ENCODE peak calls at places on chromosome 9, in ten cellular contexts. One of them, this sample, is unnamed.

GRCh38 chr9:36834736-36835135 is 199.3 kb downstream of the PAX5 start:
- DNase-seq in ELR: no peak
- DNase-seq in activated CD4-positive, alpha-beta T cell treated with anti-CD3 and anti-CD28 coated beads, Interleukin-2, amount 10 ng/mL, durations not matched to agents 7 days and 5 days: no peak
- DNase-seq in KG1: no peak
- DNase-seq in stimulated activated CD8-positive, alpha-beta memory T cell treated with anti-CD3 and anti-CD28 coated beads, Interleukin-2, amount 100 ng/mL, for 1 hour: no peak
- DNase-seq in astrocyte of the cerebellum: no peak
- DNase-seq in adrenal gland: no peak
- DNase-seq in mammary epithelial cell: no peak
- DNase-seq in cardiac muscle cell: no peak
- DNase-seq in C1 segment of cervical spinal cord: no peak
- DNase-seq in this sample: no peak

GRCh38 chr9:123375725-123376132 is 19.7 kb downstream of the CRB2 start:
- DNase-seq in mammary epithelial cell: no peak
- DNase-seq in KG1: no peak
- DNase-seq in adrenal gland: no peak
- DNase-seq in C1 segment of cervical spinal cord: no peak
- DNase-seq in astrocyte of the cerebellum: peak
- DNase-seq in cardiac muscle cell: no peak
- DNase-seq in ELR: peak
- DNase-seq in activated CD4-positive, alpha-beta T cell treated with anti-CD3 and anti-CD28 coated beads, Interleukin-2, amount 10 ng/mL, durations not matched to agents 7 days and 5 days: no peak
- DNase-seq in stimulated activated CD8-positive, alpha-beta memory T cell treated with anti-CD3 and anti-CD28 coated beads, Interleukin-2, amount 100 ng/mL, for 1 hour: no peak
- DNase-seq in this sample: no peak

GRCh38 chr9:32378993-32379729 is 5.3 kb upstream of the ACO1 start:
- DNase-seq in stimulated activated CD8-positive, alpha-beta memory T cell treated with anti-CD3 and anti-CD28 coated beads, Interleukin-2, amount 100 ng/mL, for 1 hour: no peak
- DNase-seq in cardiac muscle cell: peak
- DNase-seq in C1 segment of cervical spinal cord: no peak
- DNase-seq in astrocyte of the cerebellum: peak
- DNase-seq in ELR: peak
- DNase-seq in adrenal gland: peak
- DNase-seq in mammary epithelial cell: peak
- DNase-seq in KG1: peak
- DNase-seq in activated CD4-positive, alpha-beta T cell treated with anti-CD3 and anti-CD28 coated beads, Interleukin-2, amount 10 ng/mL, durations not matched to agents 7 days and 5 days: peak
- DNase-seq in this sample: no peak

GRCh38 chr9:19186240-19186639 is 44.3 kb upstream of the DENND4C start:
- DNase-seq in KG1: no peak
- DNase-seq in ELR: no peak
- DNase-seq in adrenal gland: no peak
- DNase-seq in stimulated activated CD8-positive, alpha-beta memory T cell treated with anti-CD3 and anti-CD28 coated beads, Interleukin-2, amount 100 ng/mL, for 1 hour: no peak
- DNase-seq in activated CD4-positive, alpha-beta T cell treated with anti-CD3 and anti-CD28 coated beads, Interleukin-2, amount 10 ng/mL, durations not matched to agents 7 days and 5 days: no peak
- DNase-seq in mammary epithelial cell: peak
- DNase-seq in C1 segment of cervical spinal cord: no peak
- DNase-seq in astrocyte of the cerebellum: no peak
- DNase-seq in cardiac muscle cell: no peak
- DNase-seq in this sample: no peak

GRCh38 chr9:114273461-114273881 is 49.4 kb upstream of the ORM1 start:
- DNase-seq in cardiac muscle cell: no peak
- DNase-seq in activated CD4-positive, alpha-beta T cell treated with anti-CD3 and anti-CD28 coated beads, Interleukin-2, amount 10 ng/mL, durations not matched to agents 7 days and 5 days: no peak
- DNase-seq in astrocyte of the cerebellum: no peak
- DNase-seq in adrenal gland: no peak
- DNase-seq in mammary epithelial cell: peak
- DNase-seq in C1 segment of cervical spinal cord: no peak
- DNase-seq in stimulated activated CD8-positive, alpha-beta memory T cell treated with anti-CD3 and anti-CD28 coated beads, Interleukin-2, amount 100 ng/mL, for 1 hour: no peak
- DNase-seq in KG1: no peak
- DNase-seq in ELR: no peak
- DNase-seq in this sample: no peak

GRCh38 chr9:127809562-127810377 is 7.1 kb downstream of the FPGS start:
- DNase-seq in astrocyte of the cerebellum: no peak
- DNase-seq in cardiac muscle cell: peak
- DNase-seq in ELR: no peak
- DNase-seq in mammary epithelial cell: peak
- DNase-seq in KG1: no peak
- DNase-seq in C1 segment of cervical spinal cord: no peak
- DNase-seq in adrenal gland: no peak
- DNase-seq in activated CD4-positive, alpha-beta T cell treated with anti-CD3 and anti-CD28 coated beads, Interleukin-2, amount 10 ng/mL, durations not matched to agents 7 days and 5 days: no peak
- DNase-seq in stimulated activated CD8-positive, alpha-beta memory T cell treated with anti-CD3 and anti-CD28 coated beads, Interleukin-2, amount 100 ng/mL, for 1 hour: no peak
- DNase-seq in this sample: no peak

GRCh38 chr9:86281577-86282076 is 711 bp downstream of the ISCA1 start:
- DNase-seq in astrocyte of the cerebellum: no peak
- DNase-seq in ELR: peak
- DNase-seq in mammary epithelial cell: no peak
- DNase-seq in activated CD4-positive, alpha-beta T cell treated with anti-CD3 and anti-CD28 coated beads, Interleukin-2, amount 10 ng/mL, durations not matched to agents 7 days and 5 days: no peak
- DNase-seq in stimulated activated CD8-positive, alpha-beta memory T cell treated with anti-CD3 and anti-CD28 coated beads, Interleukin-2, amount 100 ng/mL, for 1 hour: no peak
- DNase-seq in KG1: no peak
- DNase-seq in adrenal gland: no peak
- DNase-seq in C1 segment of cervical spinal cord: no peak
- DNase-seq in cardiac muscle cell: peak
- DNase-seq in this sample: no peak

GRCh38 chr9:77752566-77752965 is 104.4 kb upstream of the GNA14 start:
- DNase-seq in activated CD4-positive, alpha-beta T cell treated with anti-CD3 and anti-CD28 coated beads, Interleukin-2, amount 10 ng/mL, durations not matched to agents 7 days and 5 days: no peak
- DNase-seq in C1 segment of cervical spinal cord: no peak
- DNase-seq in cardiac muscle cell: no peak
- DNase-seq in mammary epithelial cell: no peak
- DNase-seq in adrenal gland: peak
- DNase-seq in ELR: peak
- DNase-seq in KG1: no peak
- DNase-seq in astrocyte of the cerebellum: peak
- DNase-seq in stimulated activated CD8-positive, alpha-beta memory T cell treated with anti-CD3 and anti-CD28 coated beads, Interleukin-2, amount 100 ng/mL, for 1 hour: no peak
- DNase-seq in this sample: no peak

GRCh38 chr9:13832451-13832850 is 481.5 kb downstream of the NFIB start:
- DNase-seq in C1 segment of cervical spinal cord: no peak
- DNase-seq in cardiac muscle cell: no peak
- DNase-seq in ELR: no peak
- DNase-seq in stimulated activated CD8-positive, alpha-beta memory T cell treated with anti-CD3 and anti-CD28 coated beads, Interleukin-2, amount 100 ng/mL, for 1 hour: no peak
- DNase-seq in activated CD4-positive, alpha-beta T cell treated with anti-CD3 and anti-CD28 coated beads, Interleukin-2, amount 10 ng/mL, durations not matched to agents 7 days and 5 days: no peak
- DNase-seq in adrenal gland: no peak
- DNase-seq in astrocyte of the cerebellum: no peak
- DNase-seq in mammary epithelial cell: peak
- DNase-seq in KG1: no peak
- DNase-seq in this sample: no peak

GRCh38 chr9:84519486-84519885 is 150.0 kb upstream of the NTRK2 start:
- DNase-seq in mammary epithelial cell: peak
- DNase-seq in KG1: no peak
- DNase-seq in astrocyte of the cerebellum: no peak
- DNase-seq in ELR: no peak
- DNase-seq in stimulated activated CD8-positive, alpha-beta memory T cell treated with anti-CD3 and anti-CD28 coated beads, Interleukin-2, amount 100 ng/mL, for 1 hour: no peak
- DNase-seq in activated CD4-positive, alpha-beta T cell treated with anti-CD3 and anti-CD28 coated beads, Interleukin-2, amount 10 ng/mL, durations not matched to agents 7 days and 5 days: no peak
- DNase-seq in adrenal gland: no peak
- DNase-seq in cardiac muscle cell: no peak
- DNase-seq in C1 segment of cervical spinal cord: no peak
- DNase-seq in this sample: no peak

GRCh38 chr9:15999422-16000339 is 446.8 kb downstream of the CCDC171 start:
- DNase-seq in astrocyte of the cerebellum: peak
- DNase-seq in mammary epithelial cell: peak
- DNase-seq in stimulated activated CD8-positive, alpha-beta memory T cell treated with anti-CD3 and anti-CD28 coated beads, Interleukin-2, amount 100 ng/mL, for 1 hour: no peak
- DNase-seq in activated CD4-positive, alpha-beta T cell treated with anti-CD3 and anti-CD28 coated beads, Interleukin-2, amount 10 ng/mL, durations not matched to agents 7 days and 5 days: no peak
- DNase-seq in KG1: no peak
- DNase-seq in adrenal gland: no peak
- DNase-seq in ELR: peak
- DNase-seq in C1 segment of cervical spinal cord: no peak
- DNase-seq in cardiac muscle cell: no peak
- DNase-seq in this sample: no peak

GRCh38 chr9:92538541-92538940 is 2.8 kb upstream of the ECM2 start:
- DNase-seq in adrenal gland: no peak
- DNase-seq in activated CD4-positive, alpha-beta T cell treated with anti-CD3 and anti-CD28 coated beads, Interleukin-2, amount 10 ng/mL, durations not matched to agents 7 days and 5 days: no peak
- DNase-seq in mammary epithelial cell: peak
- DNase-seq in astrocyte of the cerebellum: peak
- DNase-seq in C1 segment of cervical spinal cord: no peak
- DNase-seq in cardiac muscle cell: no peak
- DNase-seq in stimulated activated CD8-positive, alpha-beta memory T cell treated with anti-CD3 and anti-CD28 coated beads, Interleukin-2, amount 100 ng/mL, for 1 hour: no peak
- DNase-seq in ELR: peak
- DNase-seq in KG1: no peak
- DNase-seq in this sample: no peak

GRCh38 chr9:110619831-110620230 is 40.3 kb upstream of the SVEP1 start:
- DNase-seq in KG1: no peak
- DNase-seq in C1 segment of cervical spinal cord: no peak
- DNase-seq in activated CD4-positive, alpha-beta T cell treated with anti-CD3 and anti-CD28 coated beads, Interleukin-2, amount 10 ng/mL, durations not matched to agents 7 days and 5 days: no peak
- DNase-seq in adrenal gland: no peak
- DNase-seq in cardiac muscle cell: no peak
- DNase-seq in stimulated activated CD8-positive, alpha-beta memory T cell treated with anti-CD3 and anti-CD28 coated beads, Interleukin-2, amount 100 ng/mL, for 1 hour: no peak
- DNase-seq in mammary epithelial cell: no peak
- DNase-seq in ELR: peak
- DNase-seq in astrocyte of the cerebellum: peak
- DNase-seq in this sample: no peak

GRCh38 chr9:7368410-7369292 is 430.9 kb downstream of the DMAC1 start:
- DNase-seq in KG1: no peak
- DNase-seq in astrocyte of the cerebellum: peak
- DNase-seq in adrenal gland: peak
- DNase-seq in C1 segment of cervical spinal cord: no peak
- DNase-seq in activated CD4-positive, alpha-beta T cell treated with anti-CD3 and anti-CD28 coated beads, Interleukin-2, amount 10 ng/mL, durations not matched to agents 7 days and 5 days: no peak
- DNase-seq in cardiac muscle cell: peak
- DNase-seq in ELR: peak
- DNase-seq in stimulated activated CD8-positive, alpha-beta memory T cell treated with anti-CD3 and anti-CD28 coated beads, Interleukin-2, amount 100 ng/mL, for 1 hour: no peak
- DNase-seq in mammary epithelial cell: peak
- DNase-seq in this sample: no peak

GRCh38 chr9:128892223-128892892 is 10.4 kb downstream of the LRRC8A start:
- DNase-seq in adrenal gland: peak
- DNase-seq in mammary epithelial cell: peak
- DNase-seq in astrocyte of the cerebellum: no peak
- DNase-seq in stimulated activated CD8-positive, alpha-beta memory T cell treated with anti-CD3 and anti-CD28 coated beads, Interleukin-2, amount 100 ng/mL, for 1 hour: no peak
- DNase-seq in C1 segment of cervical spinal cord: peak
- DNase-seq in activated CD4-positive, alpha-beta T cell treated with anti-CD3 and anti-CD28 coated beads, Interleukin-2, amount 10 ng/mL, durations not matched to agents 7 days and 5 days: no peak
- DNase-seq in cardiac muscle cell: no peak
- DNase-seq in KG1: no peak
- DNase-seq in ELR: peak
- DNase-seq in this sample: no peak

GRCh38 chr9:73152953-73153352 is 1.3 kb downstream of the ANXA1 start:
- DNase-seq in stimulated activated CD8-positive, alpha-beta memory T cell treated with anti-CD3 and anti-CD28 coated beads, Interleukin-2, amount 100 ng/mL, for 1 hour: no peak
- DNase-seq in activated CD4-positive, alpha-beta T cell treated with anti-CD3 and anti-CD28 coated beads, Interleukin-2, amount 10 ng/mL, durations not matched to agents 7 days and 5 days: peak
- DNase-seq in mammary epithelial cell: no peak
- DNase-seq in KG1: peak
- DNase-seq in cardiac muscle cell: no peak
- DNase-seq in C1 segment of cervical spinal cord: no peak
- DNase-seq in ELR: peak
- DNase-seq in adrenal gland: no peak
- DNase-seq in astrocyte of the cerebellum: no peak
- DNase-seq in this sample: no peak

GRCh38 chr9:95090871-95091573 is 226.5 kb downstream of the FANCC start:
- DNase-seq in cardiac muscle cell: no peak
- DNase-seq in stimulated activated CD8-positive, alpha-beta memory T cell treated with anti-CD3 and anti-CD28 coated beads, Interleukin-2, amount 100 ng/mL, for 1 hour: no peak
- DNase-seq in KG1: no peak
- DNase-seq in mammary epithelial cell: no peak
- DNase-seq in activated CD4-positive, alpha-beta T cell treated with anti-CD3 and anti-CD28 coated beads, Interleukin-2, amount 10 ng/mL, durations not matched to agents 7 days and 5 days: no peak
- DNase-seq in astrocyte of the cerebellum: no peak
- DNase-seq in C1 segment of cervical spinal cord: no peak
- DNase-seq in ELR: no peak
- DNase-seq in adrenal gland: no peak
- DNase-seq in this sample: no peak

GRCh38 chr9:129630967-129631672 is 5.2 kb downstream of the NTMT1 start:
- DNase-seq in stimulated activated CD8-positive, alpha-beta memory T cell treated with anti-CD3 and anti-CD28 coated beads, Interleukin-2, amount 100 ng/mL, for 1 hour: no peak
- DNase-seq in adrenal gland: peak
- DNase-seq in activated CD4-positive, alpha-beta T cell treated with anti-CD3 and anti-CD28 coated beads, Interleukin-2, amount 10 ng/mL, durations not matched to agents 7 days and 5 days: no peak
- DNase-seq in ELR: peak
- DNase-seq in mammary epithelial cell: peak
- DNase-seq in C1 segment of cervical spinal cord: peak
- DNase-seq in cardiac muscle cell: no peak
- DNase-seq in KG1: no peak
- DNase-seq in astrocyte of the cerebellum: no peak
- DNase-seq in this sample: no peak

GRCh38 chr9:73219985-73220626 is 68.4 kb downstream of the ANXA1 start:
- DNase-seq in adrenal gland: no peak
- DNase-seq in activated CD4-positive, alpha-beta T cell treated with anti-CD3 and anti-CD28 coated beads, Interleukin-2, amount 10 ng/mL, durations not matched to agents 7 days and 5 days: no peak
- DNase-seq in C1 segment of cervical spinal cord: no peak
- DNase-seq in stimulated activated CD8-positive, alpha-beta memory T cell treated with anti-CD3 and anti-CD28 coated beads, Interleukin-2, amount 100 ng/mL, for 1 hour: no peak
- DNase-seq in astrocyte of the cerebellum: no peak
- DNase-seq in cardiac muscle cell: no peak
- DNase-seq in ELR: peak
- DNase-seq in KG1: no peak
- DNase-seq in mammary epithelial cell: peak
- DNase-seq in this sample: no peak